ENCODE peak calls at places on chromosomes 1 and 21, in nine cellular contexts. One of them, this sample, is unnamed.

GRCh38 chr1:24762133-24762676 is 17.0 kb downstream of the CLIC4 start:
- DNase-seq in heart left ventricle: no peak
- DNase-seq in adrenal gland: no peak
- DNase-seq in GM12891: no peak
- DNase-seq in prostate gland: no peak
- DNase-seq in body of pancreas: no peak
- DNase-seq in sigmoid colon: no peak
- DNase-seq in A549: no peak
- DNase-seq in ovary: no peak
- DNase-seq in this sample: no peak

GRCh38 chr21:36436829-36437744 is 42.8 kb downstream of the CLDN14 start:
- DNase-seq in heart left ventricle: no peak
- DNase-seq in adrenal gland: no peak
- DNase-seq in GM12891: no peak
- DNase-seq in prostate gland: no peak
- DNase-seq in body of pancreas: no peak
- DNase-seq in sigmoid colon: no peak
- DNase-seq in A549: no peak
- DNase-seq in ovary: no peak
- DNase-seq in this sample: no peak

GRCh38 chr1:31704261-31705079 is 653 bp upstream of the COL16A1 start:
- DNase-seq in heart left ventricle: no peak
- DNase-seq in adrenal gland: no peak
- DNase-seq in GM12891: no peak
- DNase-seq in prostate gland: peak; percentile 72
- DNase-seq in body of pancreas: peak; percentile 75
- DNase-seq in sigmoid colon: peak; percentile 84
- DNase-seq in A549: no peak
- DNase-seq in ovary: peak; percentile 67
- DNase-seq in this sample: no peak

GRCh38 chr1:204344665-204345064 is 15.1 kb downstream of the PLEKHA6 start:
- DNase-seq in heart left ventricle: no peak
- DNase-seq in adrenal gland: no peak
- DNase-seq in GM12891: no peak
- DNase-seq in prostate gland: no peak
- DNase-seq in body of pancreas: no peak
- DNase-seq in sigmoid colon: peak; percentile 77
- DNase-seq in A549: no peak
- DNase-seq in ovary: peak; percentile 57
- DNase-seq in this sample: no peak

GRCh38 chr1:50704126-50704525 is 255.9 kb downstream of the FAF1 start:
- DNase-seq in heart left ventricle: no peak
- DNase-seq in adrenal gland: no peak
- DNase-seq in GM12891: peak; percentile 8
- DNase-seq in prostate gland: peak; percentile 9
- DNase-seq in body of pancreas: peak; percentile 12
- DNase-seq in sigmoid colon: no peak
- DNase-seq in A549: peak; percentile 17
- DNase-seq in ovary: no peak
- DNase-seq in this sample: peak; percentile 8

GRCh38 chr1:177305040-177306018 is 134.6 kb downstream of the BRINP2 start:
- DNase-seq in heart left ventricle: no peak
- DNase-seq in adrenal gland: no peak
- DNase-seq in GM12891: no peak
- DNase-seq in prostate gland: no peak
- DNase-seq in body of pancreas: no peak
- DNase-seq in sigmoid colon: no peak
- DNase-seq in A549: no peak
- DNase-seq in ovary: no peak
- DNase-seq in this sample: no peak

GRCh38 chr1:153805042-153805745 is 30.0 kb downstream of the SLC27A3 start:
- DNase-seq in heart left ventricle: peak; percentile 67
- DNase-seq in adrenal gland: peak; percentile 87
- DNase-seq in GM12891: peak; percentile 85
- DNase-seq in prostate gland: peak; percentile 37
- DNase-seq in body of pancreas: peak; percentile 27
- DNase-seq in sigmoid colon: no peak
- DNase-seq in A549: peak; percentile 62
- DNase-seq in ovary: no peak
- DNase-seq in this sample: peak; percentile 81

GRCh38 chr1:97573560-97573959 is 347.3 kb downstream of the DPYD start:
- DNase-seq in heart left ventricle: no peak
- DNase-seq in adrenal gland: no peak
- DNase-seq in GM12891: no peak
- DNase-seq in prostate gland: no peak
- DNase-seq in body of pancreas: no peak
- DNase-seq in sigmoid colon: no peak
- DNase-seq in A549: no peak
- DNase-seq in ovary: no peak
- DNase-seq in this sample: no peak

GRCh38 chr1:19563336-19564097 is 78.2 kb upstream of the CAPZB start:
- DNase-seq in heart left ventricle: peak; percentile 83
- DNase-seq in adrenal gland: peak; percentile 25
- DNase-seq in GM12891: no peak
- DNase-seq in prostate gland: peak; percentile 8
- DNase-seq in body of pancreas: peak; percentile 17
- DNase-seq in sigmoid colon: peak; percentile 89
- DNase-seq in A549: no peak
- DNase-seq in ovary: peak; percentile 82
- DNase-seq in this sample: no peak

GRCh38 chr1:77590653-77591052 is 91.8 kb downstream of the ZZZ3 start:
- DNase-seq in heart left ventricle: no peak
- DNase-seq in adrenal gland: no peak
- DNase-seq in GM12891: no peak
- DNase-seq in prostate gland: no peak
- DNase-seq in body of pancreas: no peak
- DNase-seq in sigmoid colon: no peak
- DNase-seq in A549: no peak
- DNase-seq in ovary: no peak
- DNase-seq in this sample: no peak

GRCh38 chr1:97947751-97948150 is 26.9 kb upstream of the DPYD start:
- DNase-seq in heart left ventricle: no peak
- DNase-seq in adrenal gland: no peak
- DNase-seq in GM12891: no peak
- DNase-seq in prostate gland: no peak
- DNase-seq in body of pancreas: no peak
- DNase-seq in sigmoid colon: no peak
- DNase-seq in A549: no peak
- DNase-seq in ovary: no peak
- DNase-seq in this sample: no peak

GRCh38 chr1:46673749-46674182 is 2.1 kb downstream of the TEX38 start:
- DNase-seq in heart left ventricle: no peak
- DNase-seq in adrenal gland: no peak
- DNase-seq in GM12891: no peak
- DNase-seq in prostate gland: no peak
- DNase-seq in body of pancreas: no peak
- DNase-seq in sigmoid colon: no peak
- DNase-seq in A549: peak; percentile 4
- DNase-seq in ovary: no peak
- DNase-seq in this sample: peak; percentile 40

GRCh38 chr1:109632671-109633346 is 13.2 kb downstream of the AMPD2 start:
- DNase-seq in heart left ventricle: no peak
- DNase-seq in adrenal gland: peak; percentile 5
- DNase-seq in GM12891: no peak
- DNase-seq in prostate gland: peak; percentile 74
- DNase-seq in body of pancreas: peak; percentile 30
- DNase-seq in sigmoid colon: no peak
- DNase-seq in A549: no peak
- DNase-seq in ovary: peak; percentile 53
- DNase-seq in this sample: no peak

GRCh38 chr1:9326596-9326995 is 33.9 kb downstream of the SPSB1 start:
- DNase-seq in heart left ventricle: no peak
- DNase-seq in adrenal gland: no peak
- DNase-seq in GM12891: no peak
- DNase-seq in prostate gland: no peak
- DNase-seq in body of pancreas: no peak
- DNase-seq in sigmoid colon: no peak
- DNase-seq in A549: no peak
- DNase-seq in ovary: peak; percentile 65
- DNase-seq in this sample: no peak

GRCh38 chr1:6162773-6163172 is 17.3 kb downstream of the CHD5 start:
- DNase-seq in heart left ventricle: no peak
- DNase-seq in adrenal gland: no peak
- DNase-seq in GM12891: no peak
- DNase-seq in prostate gland: no peak
- DNase-seq in body of pancreas: no peak
- DNase-seq in sigmoid colon: no peak
- DNase-seq in A549: no peak
- DNase-seq in ovary: no peak
- DNase-seq in this sample: no peak

GRCh38 chr1:174407705-174408104 is 40.1 kb upstream of the GPR52 start:
- DNase-seq in heart left ventricle: no peak
- DNase-seq in adrenal gland: no peak
- DNase-seq in GM12891: no peak
- DNase-seq in prostate gland: no peak
- DNase-seq in body of pancreas: no peak
- DNase-seq in sigmoid colon: no peak
- DNase-seq in A549: no peak
- DNase-seq in ovary: no peak
- DNase-seq in this sample: no peak

GRCh38 chr1:44827197-44828002 is 15.7 kb downstream of the PTCH2 start:
- DNase-seq in heart left ventricle: no peak
- DNase-seq in adrenal gland: no peak
- DNase-seq in GM12891: no peak
- DNase-seq in prostate gland: no peak
- DNase-seq in body of pancreas: peak; percentile 42
- DNase-seq in sigmoid colon: no peak
- DNase-seq in A549: no peak
- DNase-seq in ovary: no peak
- DNase-seq in this sample: no peak

GRCh38 chr1:95042286-95042685 is 30.5 kb downstream of the ALG14 start:
- DNase-seq in heart left ventricle: peak; percentile 22
- DNase-seq in adrenal gland: no peak
- DNase-seq in GM12891: no peak
- DNase-seq in prostate gland: peak; percentile 22
- DNase-seq in body of pancreas: no peak
- DNase-seq in sigmoid colon: peak; percentile 73
- DNase-seq in A549: no peak
- DNase-seq in ovary: peak; percentile 51
- DNase-seq in this sample: no peak

DNA sequence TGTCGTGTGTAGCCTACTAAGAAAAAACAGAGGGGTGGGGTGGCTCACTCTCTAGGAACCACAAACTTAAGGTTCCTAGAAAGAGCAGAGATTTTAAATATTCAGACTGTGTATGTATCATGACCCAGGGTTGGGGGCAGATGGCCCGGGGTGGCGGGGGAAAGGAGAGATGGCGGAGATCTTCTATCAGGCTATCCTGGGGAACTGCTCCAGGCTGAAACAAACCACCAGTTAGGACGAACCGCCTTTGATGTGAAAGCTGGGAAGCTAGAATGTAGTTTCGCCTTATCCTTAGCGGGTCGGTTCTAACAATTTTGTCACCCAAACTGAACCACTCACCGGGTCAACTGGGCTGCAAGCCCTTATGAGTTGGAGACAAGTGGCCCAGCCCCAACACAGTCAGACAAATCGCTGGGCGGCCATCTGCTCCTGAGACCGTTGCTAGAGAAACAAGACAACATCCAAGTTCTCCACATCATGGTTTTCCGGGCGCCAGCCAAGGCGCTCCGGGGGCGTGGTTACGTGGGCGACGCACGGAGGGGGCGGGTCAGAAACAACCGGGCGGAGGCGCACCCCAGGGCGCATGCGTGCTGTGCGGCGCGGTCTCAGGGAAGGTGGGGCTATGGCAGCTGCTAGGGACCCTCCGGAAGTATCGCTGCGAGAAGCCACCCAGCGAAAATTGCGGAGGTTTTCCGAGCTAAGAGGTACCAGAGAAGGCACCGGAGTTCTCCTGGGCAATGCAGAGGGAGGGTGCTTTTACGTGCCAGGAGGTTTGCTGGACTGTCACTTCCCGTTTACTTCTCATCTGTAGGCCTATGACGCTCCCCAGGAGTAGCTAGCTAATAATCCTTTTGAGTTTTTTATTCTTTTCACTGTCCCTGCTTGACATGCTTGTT is at the start of the genes FPGT and LRRIQ3:
- DNase-seq in heart left ventricle: peak; percentile 95
- DNase-seq in adrenal gland: peak; percentile 95
- DNase-seq in GM12891: peak; percentile 70
- DNase-seq in prostate gland: peak; percentile 87
- DNase-seq in body of pancreas: peak; percentile 95
- DNase-seq in sigmoid colon: peak; percentile 97
- DNase-seq in A549: peak; percentile 91
- DNase-seq in ovary: peak; percentile 95
- DNase-seq in this sample: peak; percentile 78
- TF ChIP-seq POLR2A in heart left ventricle: no peak
- TF ChIP-seq POLR2A in adrenal gland: peak; percentile 52
- TF ChIP-seq POLR2A in GM12891: peak; percentile 80
- TF ChIP-seq POLR2A in prostate gland: peak; percentile 58
- TF ChIP-seq POLR2A in body of pancreas: peak; percentile 90
- TF ChIP-seq POLR2A in sigmoid colon: peak; percentile 70
- TF ChIP-seq POLR2A in A549: peak; percentile 57
- TF ChIP-seq POLR2A in ovary: peak; percentile 73
- TF ChIP-seq POLR2A in this sample: peak; percentile 53

GRCh38 chr1:161165742-161166668 is at the start of gene PPOX:
- DNase-seq in heart left ventricle: peak; percentile 97
- DNase-seq in adrenal gland: peak; percentile 98
- DNase-seq in GM12891: peak; percentile 83
- DNase-seq in prostate gland: peak; percentile 97
- DNase-seq in body of pancreas: peak; percentile 98
- DNase-seq in sigmoid colon: peak; percentile 99
- DNase-seq in A549: peak; percentile 99
- DNase-seq in ovary: peak; percentile 96
- DNase-seq in this sample: peak; percentile 89
- TF ChIP-seq POLR2A in heart left ventricle: peak; percentile 42
- TF ChIP-seq POLR2A in adrenal gland: no peak
- TF ChIP-seq POLR2A in GM12891: peak; percentile 92
- TF ChIP-seq POLR2A in prostate gland: peak; percentile 38
- TF ChIP-seq POLR2A in body of pancreas: peak; percentile 90
- TF ChIP-seq POLR2A in sigmoid colon: no peak
- TF ChIP-seq POLR2A in A549: peak; percentile 70
- TF ChIP-seq POLR2A in ovary: peak; percentile 76
- TF ChIP-seq POLR2A in this sample: peak; percentile 75

DNA sequence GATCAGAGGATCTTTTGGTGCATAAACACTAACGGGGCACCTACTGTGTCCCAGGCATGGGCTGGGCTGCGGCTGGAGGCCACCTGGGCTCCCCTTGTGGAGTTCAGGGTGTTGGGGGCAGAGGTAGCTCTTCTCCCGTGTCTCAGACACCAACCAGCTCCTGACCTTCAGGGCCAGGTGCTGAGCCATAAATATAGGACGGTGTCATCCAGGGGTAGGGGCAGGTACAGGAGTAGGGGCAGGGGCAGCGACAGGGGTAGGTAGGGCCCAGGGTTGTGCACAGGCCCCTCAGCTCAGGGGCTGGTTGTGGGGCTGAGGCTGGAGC is 18.0 kb upstream of the LRRC3 start:
- DNase-seq in heart left ventricle: no peak
- DNase-seq in adrenal gland: no peak
- DNase-seq in GM12891: no peak
- DNase-seq in prostate gland: no peak
- DNase-seq in body of pancreas: peak; percentile 1
- DNase-seq in sigmoid colon: peak; percentile 51
- DNase-seq in A549: no peak
- DNase-seq in ovary: no peak
- DNase-seq in this sample: no peak
- TF ChIP-seq POLR2A in heart left ventricle: no peak
- TF ChIP-seq POLR2A in adrenal gland: no peak
- TF ChIP-seq POLR2A in GM12891: no peak
- TF ChIP-seq POLR2A in prostate gland: no peak
- TF ChIP-seq POLR2A in body of pancreas: no peak
- TF ChIP-seq POLR2A in sigmoid colon: no peak
- TF ChIP-seq POLR2A in A549: no peak
- TF ChIP-seq POLR2A in ovary: no peak
- TF ChIP-seq POLR2A in this sample: no peak

GRCh38 chr1:149843302-149844041 is 55.9 kb upstream of the BOLA1 start:
- DNase-seq in heart left ventricle: no peak
- DNase-seq in adrenal gland: no peak
- DNase-seq in GM12891: no peak
- DNase-seq in prostate gland: peak; percentile 4
- DNase-seq in body of pancreas: peak; percentile 3
- DNase-seq in sigmoid colon: no peak
- DNase-seq in A549: no peak
- DNase-seq in ovary: peak; percentile 9
- DNase-seq in this sample: no peak
- TF ChIP-seq POLR2A in heart left ventricle: no peak
- TF ChIP-seq POLR2A in adrenal gland: no peak
- TF ChIP-seq POLR2A in GM12891: peak; percentile 61
- TF ChIP-seq POLR2A in prostate gland: no peak
- TF ChIP-seq POLR2A in body of pancreas: peak; percentile 22
- TF ChIP-seq POLR2A in sigmoid colon: no peak
- TF ChIP-seq POLR2A in A549: no peak
- TF ChIP-seq POLR2A in ovary: no peak
- TF ChIP-seq POLR2A in this sample: no peak

This sample was measured in H54.